ENCODE peak calls at places on chromosome 1, in seven cellular contexts. R is fibroblast of lung, B is bronchial epithelial cell, F is IMR-90, L is cardiac muscle cell, D is prostate gland, X is dorsolateral prefrontal cortex. J is an unnamed sample.

GRCh38 chr1:28933277-28933676 is 18.9 kb downstream of the EPB41 start:
- DNase-seq in X (no peak), R (no peak), D (no peak), B (no peak), L (no peak), F (no peak), J (no peak)

GRCh38 chr1:1020415-1021009 is 592 bp downstream of the AGRN start:
- DNase-seq in L (no peak), F (no peak), D (no peak), B (no peak), R (no peak), X (no peak), J (no peak)

GRCh38 chr1:153623091-153623490 is 4.2 kb downstream of the S100A13 start:
- DNase-seq in X (no peak), F (no peak), R (no peak), L (no peak), B (no peak), D (no peak), J (no peak)

GRCh38 chr1:234732260-234732659 is 122.3 kb upstream of the IRF2BP2 start:
- DNase-seq in F (no peak), L (no peak), X (no peak), D (no peak), R (no peak), B (no peak), J (no peak)

GRCh38 chr1:155933591-155934096 is 569 bp downstream of the KHDC4 start:
- DNase-seq in R (no peak), B (no peak), L (no peak), X (no peak), D (no peak), F (no peak), J (no peak)

GRCh38 chr1:111062081-111062480 is 77.8 kb downstream of the DRAM2 start:
- DNase-seq in D (no peak), F (no peak), L (no peak), R (no peak), B (peak; percentile 61), X (no peak), J (no peak)

GRCh38 chr1:31753623-31754349 is 10.4 kb downstream of the ADGRB2 start:
- DNase-seq in R (peak; percentile 81), X (peak; percentile 91), F (peak; percentile 18), D (no peak), L (peak; percentile 59), B (peak; percentile 47), J (no peak)

GRCh38 chr1:114320586-114320985 is 166.9 kb upstream of the SYT6 start:
- DNase-seq in R (peak; percentile 66), B (peak; percentile 87), F (peak; percentile 95), L (peak; percentile 65), X (no peak), D (no peak), J (no peak)

GRCh38 chr1:145706282-145706681 is 886 bp downstream of the PDZK1 start:
- DNase-seq in F (peak; percentile 59), D (no peak), L (no peak), R (no peak), B (peak; percentile 98), X (no peak), J (no peak)

GRCh38 chr1:30898031-30898815 is 10.3 kb downstream of the SDC3 start:
- DNase-seq in B (no peak), R (no peak), D (no peak), X (no peak), F (no peak), L (no peak), J (no peak)

DNA sequence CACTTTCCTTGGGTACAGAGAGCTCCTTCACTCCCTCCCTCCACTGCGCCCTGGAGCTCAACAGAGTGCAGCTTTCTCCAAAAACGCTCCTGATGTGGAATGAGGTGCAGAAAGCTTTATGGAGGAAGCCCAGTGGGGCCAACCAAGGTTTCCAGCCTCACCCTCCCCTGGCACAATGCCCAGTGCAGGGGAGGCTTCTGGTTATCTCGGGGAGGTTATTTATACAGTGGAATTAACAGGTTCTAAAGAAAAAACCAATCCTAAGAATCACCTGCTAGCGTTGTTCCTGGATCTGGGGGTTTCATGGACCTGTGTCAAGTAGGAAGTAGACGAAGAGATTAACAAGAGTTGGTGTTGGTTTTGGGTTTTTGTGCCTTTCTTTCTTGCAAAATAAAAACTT is at the start of gene ITLN1:
- DNase-seq in R (no peak), X (no peak), D (no peak), L (no peak), F (no peak), B (no peak), J (no peak)
- TF ChIP-seq CTCF in R (no peak), X (no peak), D (no peak), L (no peak), F (no peak), B (no peak), J (no peak)

DNA sequence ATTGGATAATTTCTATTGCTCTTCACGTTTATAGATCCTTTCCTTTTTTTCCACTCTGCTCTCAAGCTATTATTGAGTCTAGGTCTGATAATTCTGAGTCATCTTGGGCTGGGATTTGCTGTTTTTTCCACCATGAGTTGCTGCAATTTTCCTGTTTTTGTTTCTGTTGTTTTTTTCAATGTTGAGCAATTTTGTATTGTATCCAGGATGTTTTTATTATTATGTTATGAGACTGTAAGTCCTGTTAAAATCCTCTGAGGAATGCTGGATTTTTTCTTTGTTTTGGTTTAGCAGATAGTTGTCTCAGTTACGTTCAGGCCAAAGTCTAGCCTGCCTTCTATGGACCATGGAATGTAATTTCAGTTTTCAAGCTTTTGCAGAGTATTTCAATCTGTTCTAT is 13.0 kb upstream of the SLC35A3 start:
- DNase-seq in R (peak; percentile 9), X (no peak), F (peak; percentile 19), L (peak; percentile 65), B (peak; percentile 24), D (no peak), J (no peak)
- TF ChIP-seq CTCF in R (no peak), X (no peak), F (no peak), L (peak; percentile 17), B (no peak), D (no peak), J (peak; percentile 6)

GRCh38 chr1:54798206-54798605 is 2.9 kb downstream of the TTC22 start:
- DNase-seq in L (no peak), F (no peak), B (no peak), X (no peak), R (no peak), D (no peak), J (no peak)

GRCh38 chr1:54798769-54799641 is 2.1 kb downstream of the TTC22 start:
- DNase-seq in D (no peak), X (no peak), B (peak; percentile 80), L (peak; percentile 36), R (no peak), F (peak; percentile 36), J (no peak)

GRCh38 chr1:54803761-54804470 is 2.8 kb upstream of the TTC22 start:
- DNase-seq in X (no peak), D (no peak), L (peak; percentile 48), F (peak; percentile 26), B (no peak), R (peak; percentile 28), J (no peak)

GRCh38 chr1:54800041-54800898 is 853 bp downstream of the TTC22 start:
- DNase-seq in L (no peak), D (no peak), B (no peak), F (no peak), R (no peak), X (no peak), J (no peak)

DNA sequence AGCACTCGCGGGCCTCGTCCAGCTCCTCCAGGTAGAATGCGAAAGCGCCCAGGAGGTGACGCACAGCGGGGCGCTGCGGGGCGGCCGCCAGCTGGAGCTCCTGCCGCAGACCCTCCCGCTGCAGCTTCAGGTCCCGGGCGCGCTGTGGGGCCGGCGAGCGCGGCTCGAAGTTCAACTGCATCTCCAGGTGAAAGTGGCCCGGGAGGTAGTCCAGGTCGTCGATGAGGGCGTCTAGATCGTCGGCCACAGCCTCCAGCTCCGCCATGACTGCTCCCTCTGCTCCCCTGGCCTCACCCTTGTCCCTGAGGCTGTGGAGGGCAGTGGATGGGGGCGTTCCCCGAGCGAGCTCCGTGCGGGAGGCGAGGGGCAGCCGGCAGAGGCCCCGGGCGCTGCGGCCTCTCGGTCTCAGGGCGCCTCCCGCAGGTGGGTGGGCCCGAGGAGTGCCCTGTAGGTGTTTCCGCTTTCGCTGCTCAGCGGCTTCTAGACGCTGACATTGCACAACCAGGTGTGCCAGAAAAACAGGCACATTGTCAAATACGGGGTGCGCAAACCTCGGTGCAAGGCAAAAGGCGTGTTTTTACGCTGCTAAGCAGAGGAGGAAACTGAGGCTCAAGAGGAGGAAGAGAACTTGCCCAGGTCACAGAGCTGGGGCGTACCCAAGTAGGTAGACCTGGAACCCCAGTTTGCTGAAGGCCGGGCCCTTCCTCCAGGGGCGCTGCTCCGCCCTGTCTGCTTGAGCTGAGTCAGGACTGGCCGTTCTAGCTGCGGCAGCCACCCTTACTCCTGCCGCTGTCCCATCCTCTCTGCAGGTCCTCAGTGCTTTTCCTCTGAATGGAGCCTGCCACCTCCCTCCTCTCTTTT is at the start of gene TTC22:
- DNase-seq in F (no peak), L (no peak), D (peak; percentile 75), B (peak; percentile 64), R (no peak), X (no peak), J (no peak)
- TF ChIP-seq CTCF in F (no peak), L (peak; percentile 33), D (peak; percentile 32), B (peak; percentile 89), R (peak; percentile 13), X (no peak), J (no peak)

DNA sequence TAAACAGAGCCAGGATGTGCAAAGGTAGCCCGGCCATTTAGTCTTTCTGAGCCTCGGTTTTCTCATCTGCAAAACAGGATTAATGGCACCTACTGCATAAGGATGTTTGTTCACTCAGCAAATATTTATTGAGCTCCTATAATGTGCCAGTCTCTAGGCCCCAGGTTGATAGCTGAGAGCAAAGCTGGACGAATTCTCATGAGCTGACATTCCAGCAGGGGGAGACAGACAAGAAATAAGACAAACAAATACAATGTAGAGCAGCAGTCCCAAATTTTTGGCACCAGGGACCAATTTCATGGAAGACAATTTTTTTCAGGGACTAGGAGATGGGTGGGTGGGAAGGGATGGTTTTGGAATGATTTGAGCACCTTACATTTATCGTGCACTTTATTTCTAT is 74.3 kb upstream of the PAX7 start:
- DNase-seq in B (peak; percentile 21), L (peak; percentile 37), D (no peak), R (peak; percentile 20), X (no peak), F (peak; percentile 12), J (no peak)
- TF ChIP-seq CTCF in B (peak; percentile 38), L (peak; percentile 52), D (no peak), R (peak; percentile 20), X (no peak), F (peak; percentile 21), J (peak; percentile 20)